ENCODE peak calls at places on chromosomes 4 and X, in eight cellular contexts. One of them, this sample, is unnamed.

GRCh38 chrX:136318895-136319597 is 18.3 kb downstream of the ADGRG4 start:
- DNase-seq in endothelial cell: no peak
- DNase-seq in progenitor cell of endocrine pancreas: no peak
- DNase-seq in cardiac muscle cell: no peak
- DNase-seq in uterus: no peak
- DNase-seq in CD4-positive, alpha-beta T cell: no peak
- DNase-seq in MM.1S: no peak
- DNase-seq in activated CD8-positive, alpha-beta T cell treated with anti-CD3 and anti-CD28 coated beads for 36 hours: no peak
- DNase-seq in this sample: no peak

GRCh38 chr4:84944952-84945351 is 21.5 kb downstream of the WDFY3 start:
- DNase-seq in activated CD8-positive, alpha-beta T cell treated with anti-CD3 and anti-CD28 coated beads for 36 hours: no peak
- DNase-seq in CD4-positive, alpha-beta T cell: no peak
- DNase-seq in cardiac muscle cell: peak
- DNase-seq in MM.1S: no peak
- DNase-seq in progenitor cell of endocrine pancreas: no peak
- DNase-seq in uterus: no peak
- DNase-seq in endothelial cell: no peak
- DNase-seq in this sample: no peak

GRCh38 chr4:159070742-159071141 is 32.1 kb upstream of the RAPGEF2 start:
- DNase-seq in cardiac muscle cell: peak
- DNase-seq in activated CD8-positive, alpha-beta T cell treated with anti-CD3 and anti-CD28 coated beads for 36 hours: no peak
- DNase-seq in endothelial cell: no peak
- DNase-seq in uterus: no peak
- DNase-seq in CD4-positive, alpha-beta T cell: no peak
- DNase-seq in MM.1S: no peak
- DNase-seq in progenitor cell of endocrine pancreas: no peak
- DNase-seq in this sample: no peak

GRCh38 chr4:148730766-148731165 is 288.6 kb upstream of the NR3C2 start:
- DNase-seq in uterus: no peak
- DNase-seq in CD4-positive, alpha-beta T cell: no peak
- DNase-seq in cardiac muscle cell: no peak
- DNase-seq in endothelial cell: no peak
- DNase-seq in activated CD8-positive, alpha-beta T cell treated with anti-CD3 and anti-CD28 coated beads for 36 hours: no peak
- DNase-seq in MM.1S: no peak
- DNase-seq in progenitor cell of endocrine pancreas: no peak
- DNase-seq in this sample: no peak

GRCh38 chrX:124226129-124226528 is 106.3 kb upstream of the TEX13D start:
- DNase-seq in CD4-positive, alpha-beta T cell: no peak
- DNase-seq in progenitor cell of endocrine pancreas: no peak
- DNase-seq in MM.1S: no peak
- DNase-seq in uterus: no peak
- DNase-seq in cardiac muscle cell: no peak
- DNase-seq in endothelial cell: no peak
- DNase-seq in activated CD8-positive, alpha-beta T cell treated with anti-CD3 and anti-CD28 coated beads for 36 hours: peak
- DNase-seq in this sample: no peak

GRCh38 chrX:40279091-40279430 is 181.3 kb upstream of the BCOR start:
- DNase-seq in activated CD8-positive, alpha-beta T cell treated with anti-CD3 and anti-CD28 coated beads for 36 hours: no peak
- DNase-seq in progenitor cell of endocrine pancreas: no peak
- DNase-seq in cardiac muscle cell: no peak
- DNase-seq in CD4-positive, alpha-beta T cell: no peak
- DNase-seq in MM.1S: no peak
- DNase-seq in endothelial cell: no peak
- DNase-seq in uterus: no peak
- DNase-seq in this sample: no peak

GRCh38 chr4:153152453-153153338 is 51.5 kb upstream of the TRIM2 start:
- DNase-seq in endothelial cell: peak
- DNase-seq in uterus: no peak
- DNase-seq in progenitor cell of endocrine pancreas: peak
- DNase-seq in activated CD8-positive, alpha-beta T cell treated with anti-CD3 and anti-CD28 coated beads for 36 hours: peak
- DNase-seq in cardiac muscle cell: peak
- DNase-seq in MM.1S: peak
- DNase-seq in CD4-positive, alpha-beta T cell: peak
- DNase-seq in this sample: no peak

GRCh38 chrX:8811611-8812010 is 10.4 kb upstream of the FAM9A start:
- DNase-seq in cardiac muscle cell: no peak
- DNase-seq in activated CD8-positive, alpha-beta T cell treated with anti-CD3 and anti-CD28 coated beads for 36 hours: no peak
- DNase-seq in uterus: no peak
- DNase-seq in progenitor cell of endocrine pancreas: no peak
- DNase-seq in CD4-positive, alpha-beta T cell: no peak
- DNase-seq in endothelial cell: no peak
- DNase-seq in MM.1S: no peak
- DNase-seq in this sample: no peak

GRCh38 chr4:44629280-44629866 is 22.1 kb downstream of the YIPF7 start:
- DNase-seq in uterus: no peak
- DNase-seq in activated CD8-positive, alpha-beta T cell treated with anti-CD3 and anti-CD28 coated beads for 36 hours: peak
- DNase-seq in endothelial cell: peak
- DNase-seq in CD4-positive, alpha-beta T cell: no peak
- DNase-seq in cardiac muscle cell: peak
- DNase-seq in MM.1S: peak
- DNase-seq in progenitor cell of endocrine pancreas: peak
- DNase-seq in this sample: no peak

GRCh38 chr4:107248571-107248970 is 212.5 kb upstream of the DKK2 start:
- DNase-seq in MM.1S: no peak
- DNase-seq in CD4-positive, alpha-beta T cell: no peak
- DNase-seq in progenitor cell of endocrine pancreas: no peak
- DNase-seq in activated CD8-positive, alpha-beta T cell treated with anti-CD3 and anti-CD28 coated beads for 36 hours: no peak
- DNase-seq in cardiac muscle cell: no peak
- DNase-seq in endothelial cell: no peak
- DNase-seq in uterus: no peak
- DNase-seq in this sample: no peak

GRCh38 chr4:1856920-1857699 is 1.2 kb upstream of the LETM1 start:
- DNase-seq in activated CD8-positive, alpha-beta T cell treated with anti-CD3 and anti-CD28 coated beads for 36 hours: no peak
- DNase-seq in MM.1S: no peak
- DNase-seq in endothelial cell: peak
- DNase-seq in progenitor cell of endocrine pancreas: no peak
- DNase-seq in uterus: no peak
- DNase-seq in CD4-positive, alpha-beta T cell: no peak
- DNase-seq in cardiac muscle cell: peak
- DNase-seq in this sample: no peak

GRCh38 chr4:147009875-147010274 is 64.2 kb upstream of the TTC29 start:
- DNase-seq in activated CD8-positive, alpha-beta T cell treated with anti-CD3 and anti-CD28 coated beads for 36 hours: no peak
- DNase-seq in endothelial cell: no peak
- DNase-seq in progenitor cell of endocrine pancreas: no peak
- DNase-seq in uterus: no peak
- DNase-seq in cardiac muscle cell: no peak
- DNase-seq in MM.1S: no peak
- DNase-seq in CD4-positive, alpha-beta T cell: no peak
- DNase-seq in this sample: no peak

GRCh38 chrX:79366888-79367749 is at the start of gene ITM2A:
- DNase-seq in MM.1S: peak
- DNase-seq in progenitor cell of endocrine pancreas: no peak
- DNase-seq in cardiac muscle cell: peak
- DNase-seq in CD4-positive, alpha-beta T cell: peak
- DNase-seq in activated CD8-positive, alpha-beta T cell treated with anti-CD3 and anti-CD28 coated beads for 36 hours: peak
- DNase-seq in endothelial cell: peak
- DNase-seq in uterus: peak
- DNase-seq in this sample: no peak

GRCh38 chrX:116499780-116500179 is 37.0 kb upstream of the CT83 start:
- DNase-seq in endothelial cell: no peak
- DNase-seq in CD4-positive, alpha-beta T cell: no peak
- DNase-seq in activated CD8-positive, alpha-beta T cell treated with anti-CD3 and anti-CD28 coated beads for 36 hours: no peak
- DNase-seq in uterus: no peak
- DNase-seq in cardiac muscle cell: peak
- DNase-seq in progenitor cell of endocrine pancreas: no peak
- DNase-seq in MM.1S: no peak
- DNase-seq in this sample: no peak

DNA sequence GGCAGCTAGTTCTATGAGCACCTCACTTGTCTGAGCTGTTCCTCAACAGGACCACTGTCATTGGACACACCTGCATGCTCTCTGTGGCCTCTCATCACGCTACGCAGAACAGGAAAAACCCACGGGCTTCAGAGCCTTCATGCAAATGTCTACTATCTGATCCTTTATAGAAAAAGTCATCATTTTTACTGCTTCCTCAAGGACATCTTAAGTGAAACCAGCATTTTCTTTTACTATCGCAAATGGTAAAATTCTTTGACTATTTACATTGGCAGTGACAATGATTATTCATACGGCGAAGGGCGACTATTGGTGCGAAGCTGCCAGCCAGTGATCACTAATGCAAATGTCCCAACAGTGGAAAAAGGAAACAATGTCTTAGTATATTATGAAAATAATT is 147.0 kb downstream of the AFAP1 start:
- DNase-seq in progenitor cell of endocrine pancreas: no peak
- DNase-seq in cardiac muscle cell: peak
- DNase-seq in activated CD8-positive, alpha-beta T cell treated with anti-CD3 and anti-CD28 coated beads for 36 hours: no peak
- DNase-seq in endothelial cell: no peak
- DNase-seq in uterus: no peak
- DNase-seq in CD4-positive, alpha-beta T cell: no peak
- DNase-seq in MM.1S: no peak
- DNase-seq in this sample: no peak
- TF ChIP-seq CTCF in progenitor cell of endocrine pancreas: no peak
- TF ChIP-seq CTCF in cardiac muscle cell: no peak
- TF ChIP-seq CTCF in activated CD8-positive, alpha-beta T cell treated with anti-CD3 and anti-CD28 coated beads for 36 hours: no peak
- TF ChIP-seq CTCF in endothelial cell: no peak
- TF ChIP-seq CTCF in uterus: no peak
- TF ChIP-seq CTCF in CD4-positive, alpha-beta T cell: no peak
- TF ChIP-seq CTCF in MM.1S: no peak
- TF ChIP-seq CTCF in this sample: no peak

GRCh38 chrX:119273807-119274192 is 37.7 kb downstream of the PGRMC1 start:
- DNase-seq in uterus: no peak
- DNase-seq in activated CD8-positive, alpha-beta T cell treated with anti-CD3 and anti-CD28 coated beads for 36 hours: no peak
- DNase-seq in CD4-positive, alpha-beta T cell: no peak
- DNase-seq in progenitor cell of endocrine pancreas: no peak
- DNase-seq in endothelial cell: no peak
- DNase-seq in cardiac muscle cell: no peak
- DNase-seq in MM.1S: no peak
- DNase-seq in this sample: no peak

GRCh38 chrX:119272882-119273806 is 37.1 kb downstream of the PGRMC1 start:
- DNase-seq in uterus: no peak
- DNase-seq in progenitor cell of endocrine pancreas: no peak
- DNase-seq in CD4-positive, alpha-beta T cell: peak
- DNase-seq in activated CD8-positive, alpha-beta T cell treated with anti-CD3 and anti-CD28 coated beads for 36 hours: peak
- DNase-seq in MM.1S: no peak
- DNase-seq in cardiac muscle cell: peak
- DNase-seq in endothelial cell: peak
- DNase-seq in this sample: peak
- TF ChIP-seq CTCF in uterus: no peak
- TF ChIP-seq CTCF in progenitor cell of endocrine pancreas: no peak
- TF ChIP-seq CTCF in CD4-positive, alpha-beta T cell: no peak
- TF ChIP-seq CTCF in activated CD8-positive, alpha-beta T cell treated with anti-CD3 and anti-CD28 coated beads for 36 hours: no peak
- TF ChIP-seq CTCF in MM.1S: no peak
- TF ChIP-seq CTCF in cardiac muscle cell: peak
- TF ChIP-seq CTCF in endothelial cell: peak
- TF ChIP-seq CTCF in this sample: no peak

GRCh38 chr4:10061650-10062415 is 40.5 kb upstream of the SLC2A9 start:
- DNase-seq in MM.1S: no peak
- DNase-seq in activated CD8-positive, alpha-beta T cell treated with anti-CD3 and anti-CD28 coated beads for 36 hours: no peak
- DNase-seq in CD4-positive, alpha-beta T cell: no peak
- DNase-seq in endothelial cell: no peak
- DNase-seq in cardiac muscle cell: no peak
- DNase-seq in uterus: no peak
- DNase-seq in progenitor cell of endocrine pancreas: no peak
- DNase-seq in this sample: peak

GRCh38 chr4:10066206-10066605 is 44.9 kb upstream of the SLC2A9 start:
- DNase-seq in progenitor cell of endocrine pancreas: no peak
- DNase-seq in activated CD8-positive, alpha-beta T cell treated with anti-CD3 and anti-CD28 coated beads for 36 hours: no peak
- DNase-seq in CD4-positive, alpha-beta T cell: no peak
- DNase-seq in MM.1S: no peak
- DNase-seq in endothelial cell: no peak
- DNase-seq in cardiac muscle cell: no peak
- DNase-seq in uterus: no peak
- DNase-seq in this sample: no peak

GRCh38 chr4:10066704-10067651 is 45.7 kb upstream of the SLC2A9 start:
- DNase-seq in uterus: no peak
- DNase-seq in CD4-positive, alpha-beta T cell: no peak
- DNase-seq in cardiac muscle cell: no peak
- DNase-seq in activated CD8-positive, alpha-beta T cell treated with anti-CD3 and anti-CD28 coated beads for 36 hours: no peak
- DNase-seq in MM.1S: no peak
- DNase-seq in progenitor cell of endocrine pancreas: no peak
- DNase-seq in endothelial cell: no peak
- DNase-seq in this sample: peak

GRCh38 chr4:10058371-10058770 is 37.1 kb upstream of the SLC2A9 start:
- DNase-seq in cardiac muscle cell: no peak
- DNase-seq in uterus: no peak
- DNase-seq in progenitor cell of endocrine pancreas: no peak
- DNase-seq in activated CD8-positive, alpha-beta T cell treated with anti-CD3 and anti-CD28 coated beads for 36 hours: no peak
- DNase-seq in CD4-positive, alpha-beta T cell: no peak
- DNase-seq in MM.1S: no peak
- DNase-seq in endothelial cell: no peak
- DNase-seq in this sample: peak

GRCh38 chr4:10063544-10064300 is 42.4 kb upstream of the SLC2A9 start:
- DNase-seq in cardiac muscle cell: peak
- DNase-seq in endothelial cell: peak
- DNase-seq in uterus: peak
- DNase-seq in progenitor cell of endocrine pancreas: no peak
- DNase-seq in CD4-positive, alpha-beta T cell: no peak
- DNase-seq in activated CD8-positive, alpha-beta T cell treated with anti-CD3 and anti-CD28 coated beads for 36 hours: no peak
- DNase-seq in MM.1S: no peak
- DNase-seq in this sample: peak
- TF ChIP-seq CTCF in cardiac muscle cell: peak
- TF ChIP-seq CTCF in endothelial cell: no peak
- TF ChIP-seq CTCF in uterus: peak
- TF ChIP-seq CTCF in progenitor cell of endocrine pancreas: peak
- TF ChIP-seq CTCF in CD4-positive, alpha-beta T cell: no peak
- TF ChIP-seq CTCF in activated CD8-positive, alpha-beta T cell treated with anti-CD3 and anti-CD28 coated beads for 36 hours: no peak
- TF ChIP-seq CTCF in MM.1S: no peak
- TF ChIP-seq CTCF in this sample: peak

DNA sequence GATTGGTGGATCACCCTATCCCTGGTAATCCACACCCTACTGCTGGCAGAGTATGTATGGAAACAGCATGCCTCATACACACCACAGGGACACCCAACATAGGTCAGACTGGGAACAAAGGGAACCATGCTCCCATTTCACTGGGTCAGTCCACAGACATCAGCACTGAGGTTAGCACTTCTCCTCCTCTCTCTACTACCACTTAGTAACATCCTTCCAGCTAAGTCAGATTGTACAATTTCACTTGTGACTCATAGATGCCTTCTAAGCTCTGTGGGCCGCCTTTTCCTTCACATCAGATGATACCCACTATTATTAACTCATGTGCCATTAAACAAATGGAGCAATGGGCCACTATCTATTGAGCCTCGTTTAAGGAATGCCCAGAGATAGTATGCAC is 15.5 kb upstream of the ZXDA start:
- DNase-seq in progenitor cell of endocrine pancreas: no peak
- DNase-seq in MM.1S: no peak
- DNase-seq in uterus: no peak
- DNase-seq in activated CD8-positive, alpha-beta T cell treated with anti-CD3 and anti-CD28 coated beads for 36 hours: no peak
- DNase-seq in CD4-positive, alpha-beta T cell: no peak
- DNase-seq in endothelial cell: no peak
- DNase-seq in cardiac muscle cell: no peak
- DNase-seq in this sample: no peak
- TF ChIP-seq CTCF in progenitor cell of endocrine pancreas: no peak
- TF ChIP-seq CTCF in MM.1S: no peak
- TF ChIP-seq CTCF in uterus: no peak
- TF ChIP-seq CTCF in activated CD8-positive, alpha-beta T cell treated with anti-CD3 and anti-CD28 coated beads for 36 hours: no peak
- TF ChIP-seq CTCF in CD4-positive, alpha-beta T cell: no peak
- TF ChIP-seq CTCF in endothelial cell: no peak
- TF ChIP-seq CTCF in cardiac muscle cell: no peak
- TF ChIP-seq CTCF in this sample: no peak